ENCODE peak calls at places on chromosome 5, in seven cellular contexts. M is naive thymus-derived CD4-positive, alpha-beta T cell; R is IMR-90; D is heart right ventricle; J is NT2/D1; V is spleen; T is mesenchymal stem cell. P is an unnamed sample.

GRCh38 chr5:145681686-145682085 is 153.5 kb downstream of the PRELID2 start:
- DNase-seq in V (no peak), J (peak; percentile 27), D (no peak), T (peak; percentile 76), R (peak; percentile 73), M (no peak), P (peak; percentile 68)

GRCh38 chr5:147835386-147835798 is 3.9 kb upstream of the SPINK1 start:
- DNase-seq in D (no peak), R (no peak), T (peak; percentile 53), M (no peak), V (no peak), J (no peak), P (no peak)

GRCh38 chr5:139181835-139182452 is 16.2 kb downstream of the SIL1 start:
- DNase-seq in T (peak; percentile 72), M (no peak), D (no peak), J (no peak), R (peak; percentile 66), V (no peak), P (peak; percentile 48)

GRCh38 chr5:41071975-41072374 is 833 bp upstream of the MROH2B start:
- DNase-seq in V (no peak), R (peak; percentile 83), T (no peak), J (no peak), M (no peak), D (no peak), P (no peak)

GRCh38 chr5:81450940-81451339 is 57.0 kb upstream of the ACOT12 start:
- DNase-seq in R (peak; percentile 16), M (no peak), T (no peak), J (no peak), V (no peak), D (no peak), P (no peak)

GRCh38 chr5:171336486-171337206 is 27.6 kb downstream of the TLX3 start:
- DNase-seq in M (no peak), T (peak; percentile 31), R (peak; percentile 64), J (no peak), V (peak; percentile 49), D (no peak), P (peak; percentile 65)

GRCh38 chr5:60960591-60960990 is 15.6 kb downstream of the NDUFAF2 start:
- DNase-seq in J (no peak), V (no peak), T (peak; percentile 56), M (peak; percentile 18), R (peak; percentile 46), D (no peak), P (peak; percentile 10)

GRCh38 chr5:81241001-81241400 is 7.9 kb downstream of the CKMT2 start:
- DNase-seq in R (no peak), V (no peak), M (no peak), J (no peak), D (no peak), T (no peak), P (no peak)

GRCh38 chr5:1319436-1320343 is 24.8 kb upstream of the TERT start:
- DNase-seq in V (peak; percentile 71), M (no peak), T (no peak), D (no peak), R (no peak), J (no peak), P (no peak)

GRCh38 chr5:73031839-73032238 is 76.0 kb downstream of the FCHO2 start:
- DNase-seq in V (no peak), D (peak; percentile 21), T (peak; percentile 62), J (no peak), R (peak; percentile 91), M (no peak), P (no peak)

GRCh38 chr5:9765421-9765820 is 135.3 kb upstream of the TAS2R1 start:
- DNase-seq in M (no peak), T (peak; percentile 33), R (peak; percentile 93), V (no peak), J (no peak), D (no peak), P (no peak)

GRCh38 chr5:98563885-98564653 is 209.4 kb upstream of the RGMB start:
- DNase-seq in J (no peak), V (no peak), M (no peak), T (no peak), R (no peak), D (no peak), P (no peak)

GRCh38 chr5:123610209-123610608 is 98.2 kb downstream of the CSNK1G3 start:
- DNase-seq in D (no peak), J (no peak), M (no peak), V (no peak), R (peak; percentile 51), T (peak; percentile 39), P (no peak)

GRCh38 chr5:168007286-168007685 is 284.2 kb upstream of the WWC1 start:
- DNase-seq in J (no peak), T (no peak), D (no peak), M (no peak), R (no peak), V (no peak), P (no peak)

GRCh38 chr5:2757563-2758311 is 6.3 kb upstream of the IRX2 start:
- DNase-seq in D (no peak), T (no peak), M (no peak), R (peak; percentile 22), V (no peak), J (no peak), P (no peak)

GRCh38 chr5:143762636-143763035 is 49.3 kb upstream of the HMHB1 start:
- DNase-seq in M (no peak), V (no peak), R (no peak), J (no peak), D (no peak), T (no peak), P (no peak)

GRCh38 chr5:93076566-93076965 is 504.5 kb downstream of the NR2F1-AS1 start:
- DNase-seq in M (no peak), V (no peak), R (no peak), T (no peak), J (no peak), D (no peak), P (no peak)

GRCh38 chr5:142364251-142365145 is 39.7 kb upstream of the SPRY4 start:
- DNase-seq in D (peak; percentile 64), V (peak; percentile 82), J (no peak), M (no peak), R (no peak), T (peak; percentile 63), P (peak; percentile 25)

GRCh38 chr5:119389288-119390065 is 33.7 kb downstream of the TNFAIP8 start:
- DNase-seq in T (peak; percentile 67), V (no peak), D (no peak), M (no peak), J (no peak), R (peak; percentile 48), P (no peak)
- H3K4me1 ChIP-seq in T (peaks cover 3% of the 10 kb centered on the region), V (peaks cover 98% of the 10 kb centered on the region), D (peaks cover 17% of the 10 kb centered on the region), M (peaks cover 29% of the 10 kb centered on the region), J (peaks cover 2% of the 10 kb centered on the region), R (peaks cover 6% of the 10 kb centered on the region), P (peaks cover 10% of the 10 kb centered on the region)

DNA sequence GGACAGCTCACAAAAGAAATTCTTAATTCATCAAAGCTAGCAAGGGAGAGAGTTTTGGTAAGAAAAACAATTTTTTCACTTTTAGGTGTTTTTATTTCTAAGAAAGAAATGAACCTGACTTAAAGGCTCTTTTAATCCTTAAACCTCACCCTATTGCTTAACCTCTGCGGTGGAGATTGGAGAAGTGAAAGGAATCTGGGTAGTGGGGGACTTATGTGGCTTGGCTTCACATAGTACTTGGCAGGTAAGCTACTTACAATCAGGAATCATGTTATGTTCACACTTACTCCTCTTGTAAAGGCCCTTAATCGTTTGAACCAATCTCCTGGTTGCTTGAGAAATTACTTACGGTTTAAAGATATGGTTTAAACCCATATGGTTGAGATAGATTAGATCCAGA is 104.8 kb downstream of the ISOC1 start:
- DNase-seq in R (no peak), T (no peak), J (no peak), V (no peak), D (no peak), M (no peak), P (no peak)
- H3K4me3 ChIP-seq in R (no peak overlapping the region), T (no peak overlapping the region), J (no peak overlapping the region), V (no peak overlapping the region), D (no peak overlapping the region), M (no peak overlapping the region), P (no peak overlapping the region)

GRCh38 chr5:129499208-129499852 is 39.2 kb downstream of the ADAMTS19 start:
- DNase-seq in J (no peak), V (no peak), T (no peak), M (no peak), D (no peak), R (no peak), P (no peak)

GRCh38 chr5:129496410-129496809 is 36.3 kb downstream of the ADAMTS19 start:
- DNase-seq in J (no peak), R (no peak), M (no peak), D (no peak), V (no peak), T (no peak), P (no peak)

GRCh38 chr5:129500101-129500500 is 40.0 kb downstream of the ADAMTS19 start:
- DNase-seq in R (no peak), V (no peak), M (no peak), J (no peak), D (no peak), T (no peak), P (no peak)

GRCh38 chr5:129496875-129497274 is 36.8 kb downstream of the ADAMTS19 start:
- DNase-seq in M (no peak), R (no peak), D (no peak), J (no peak), T (no peak), V (no peak), P (no peak)
- H3K4me1 ChIP-seq in M (no peaks in the 10 kb centered on the region), R (no peaks in the 10 kb centered on the region), D (no peaks in the 10 kb centered on the region), J (no peaks in the 10 kb centered on the region), T (no peaks in the 10 kb centered on the region), V (no peaks in the 10 kb centered on the region), P (no peaks in the 10 kb centered on the region)

GRCh38 chr5:177984565-177985166 is 11.4 kb downstream of the PROP1 start:
- DNase-seq in M (no peak), D (no peak), R (no peak), T (no peak), V (no peak), J (no peak), P (no peak)

GRCh38 chr5:177982956-177983355 is 13.1 kb downstream of the PROP1 start:
- DNase-seq in D (no peak), J (no peak), R (no peak), M (no peak), T (no peak), V (no peak), P (no peak)

GRCh38 chr5:177985430-177986040 is 10.5 kb downstream of the PROP1 start:
- DNase-seq in D (no peak), T (no peak), J (no peak), R (no peak), M (no peak), V (no peak), P (no peak)

GRCh38 chr5:177982072-177982727 is 13.8 kb downstream of the PROP1 start:
- DNase-seq in J (no peak), M (no peak), D (no peak), T (no peak), R (no peak), V (no peak), P (peak; percentile 47)

DNA sequence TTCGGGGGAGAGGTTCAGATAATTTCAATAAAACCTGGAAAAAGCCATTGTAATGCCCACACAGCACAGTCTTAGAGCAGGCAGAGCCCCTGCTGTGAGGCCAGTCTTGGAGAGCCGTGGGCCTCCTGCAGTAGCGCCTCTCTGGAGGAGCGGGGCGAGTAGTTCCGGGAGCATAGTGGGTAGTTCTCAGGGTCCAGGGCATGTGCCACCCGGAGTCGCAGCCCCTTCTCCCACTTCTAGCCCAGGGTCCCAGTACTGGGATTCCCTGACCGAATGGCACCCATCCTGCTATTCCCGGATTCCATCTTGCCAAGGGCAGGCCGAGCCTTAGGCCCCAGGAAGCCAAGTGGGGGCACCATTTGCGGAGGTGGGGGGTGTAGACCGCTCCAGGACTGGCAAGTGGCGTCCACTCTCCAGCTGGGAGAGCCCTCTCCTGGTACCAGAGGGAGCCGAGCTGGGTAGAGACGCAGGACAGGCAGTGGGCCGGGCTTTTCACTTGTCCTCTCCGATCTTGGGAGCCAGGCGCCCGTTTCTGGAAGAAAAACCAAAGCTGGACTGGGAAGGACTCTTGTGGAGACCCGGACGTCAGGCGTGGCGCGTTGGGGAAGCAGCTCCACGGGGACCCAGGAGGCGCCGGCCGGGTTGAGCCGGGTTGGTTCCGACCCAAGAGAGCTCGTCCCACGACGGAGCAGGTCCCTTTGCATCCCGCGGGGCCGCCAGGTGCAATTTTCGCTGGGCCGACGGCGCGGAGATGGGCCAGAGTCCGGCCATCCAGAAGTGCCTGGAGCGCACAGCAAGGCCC is 12.1 kb downstream of the PROP1 start:
- DNase-seq in D (no peak), M (no peak), V (no peak), R (no peak), T (no peak), J (no peak), P (no peak)
- H3K4me3 ChIP-seq in D (no peak overlapping the region), M (no peak overlapping the region), V (peak overlapping the region; percentile 22), R (no peak overlapping the region), T (no peak overlapping the region), J (peak overlapping the region; percentile 9), P (no peak overlapping the region)